ENCODE peak calls at places on chromosomes 6 and 20, in nine cellular contexts. One of them, this sample, is unnamed.

GRCh38 chr6:48835421-48835958 is 627.6 kb downstream of the MMUT start:
- DNase-seq in cardiac muscle cell: peak; percentile 50
- DNase-seq in heart right ventricle: no peak
- DNase-seq in CD8-positive, alpha-beta T cell: no peak
- DNase-seq in testis: no peak
- DNase-seq in A549: no peak
- DNase-seq in tibial artery: no peak
- DNase-seq in pancreas: no peak
- DNase-seq in MM.1S: no peak
- DNase-seq in this sample: no peak

GRCh38 chr20:35254448-35254999 is 23.4 kb downstream of the MMP24OS start:
- DNase-seq in MM.1S: no peak
- DNase-seq in CD8-positive, alpha-beta T cell: no peak
- DNase-seq in heart right ventricle: no peak
- DNase-seq in cardiac muscle cell: no peak
- DNase-seq in A549: no peak
- DNase-seq in testis: no peak
- DNase-seq in tibial artery: no peak
- DNase-seq in pancreas: no peak
- DNase-seq in this sample: no peak

GRCh38 chr20:7147220-7147601 is 379.7 kb downstream of the BMP2 start:
- DNase-seq in tibial artery: no peak
- DNase-seq in MM.1S: no peak
- DNase-seq in testis: no peak
- DNase-seq in heart right ventricle: no peak
- DNase-seq in cardiac muscle cell: no peak
- DNase-seq in CD8-positive, alpha-beta T cell: no peak
- DNase-seq in pancreas: no peak
- DNase-seq in A549: no peak
- DNase-seq in this sample: no peak

GRCh38 chr6:160733045-160733646 is 31.1 kb downstream of the PLG start:
- DNase-seq in A549: peak; percentile 7
- DNase-seq in CD8-positive, alpha-beta T cell: no peak
- DNase-seq in tibial artery: no peak
- DNase-seq in testis: peak; percentile 57
- DNase-seq in cardiac muscle cell: peak; percentile 71
- DNase-seq in pancreas: no peak
- DNase-seq in MM.1S: peak; percentile 23
- DNase-seq in heart right ventricle: no peak
- DNase-seq in this sample: no peak

GRCh38 chr6:12343122-12343439 is 52.9 kb downstream of the EDN1 start:
- DNase-seq in MM.1S: no peak
- DNase-seq in heart right ventricle: no peak
- DNase-seq in A549: no peak
- DNase-seq in testis: no peak
- DNase-seq in pancreas: no peak
- DNase-seq in CD8-positive, alpha-beta T cell: no peak
- DNase-seq in cardiac muscle cell: no peak
- DNase-seq in tibial artery: no peak
- DNase-seq in this sample: no peak

GRCh38 chr20:10644458-10645204 is 29.2 kb downstream of the JAG1 start:
- DNase-seq in cardiac muscle cell: no peak
- DNase-seq in MM.1S: peak; percentile 46
- DNase-seq in A549: no peak
- DNase-seq in tibial artery: peak; percentile 16
- DNase-seq in heart right ventricle: no peak
- DNase-seq in CD8-positive, alpha-beta T cell: no peak
- DNase-seq in testis: no peak
- DNase-seq in pancreas: no peak
- DNase-seq in this sample: no peak

GRCh38 chr6:122289721-122290501 is 109.5 kb upstream of the HSF2 start:
- DNase-seq in A549: no peak
- DNase-seq in MM.1S: no peak
- DNase-seq in pancreas: no peak
- DNase-seq in CD8-positive, alpha-beta T cell: no peak
- DNase-seq in tibial artery: no peak
- DNase-seq in cardiac muscle cell: peak; percentile 7
- DNase-seq in testis: no peak
- DNase-seq in heart right ventricle: no peak
- DNase-seq in this sample: no peak

GRCh38 chr6:101398716-101399626 is 5.5 kb downstream of the GRIK2 start:
- DNase-seq in MM.1S: no peak
- DNase-seq in A549: no peak
- DNase-seq in heart right ventricle: no peak
- DNase-seq in pancreas: no peak
- DNase-seq in cardiac muscle cell: no peak
- DNase-seq in testis: no peak
- DNase-seq in tibial artery: no peak
- DNase-seq in CD8-positive, alpha-beta T cell: no peak
- DNase-seq in this sample: no peak

GRCh38 chr6:106790935-106791334 is 161.6 kb downstream of the QRSL1 start:
- DNase-seq in tibial artery: no peak
- DNase-seq in MM.1S: no peak
- DNase-seq in heart right ventricle: no peak
- DNase-seq in CD8-positive, alpha-beta T cell: no peak
- DNase-seq in pancreas: no peak
- DNase-seq in cardiac muscle cell: no peak
- DNase-seq in A549: no peak
- DNase-seq in testis: no peak
- DNase-seq in this sample: no peak

GRCh38 chr20:17643531-17644188 is 38.4 kb downstream of the RRBP1 start:
- DNase-seq in testis: no peak
- DNase-seq in cardiac muscle cell: no peak
- DNase-seq in A549: no peak
- DNase-seq in CD8-positive, alpha-beta T cell: no peak
- DNase-seq in pancreas: no peak
- DNase-seq in heart right ventricle: no peak
- DNase-seq in MM.1S: no peak
- DNase-seq in tibial artery: no peak
- DNase-seq in this sample: peak; percentile 18

GRCh38 chr6:113598786-113599185 is 258.4 kb upstream of the MARCKS start:
- DNase-seq in A549: no peak
- DNase-seq in MM.1S: no peak
- DNase-seq in pancreas: no peak
- DNase-seq in heart right ventricle: no peak
- DNase-seq in CD8-positive, alpha-beta T cell: no peak
- DNase-seq in testis: no peak
- DNase-seq in tibial artery: no peak
- DNase-seq in cardiac muscle cell: no peak
- DNase-seq in this sample: no peak

GRCh38 chr20:50646483-50646996 is 44.8 kb downstream of the RIPOR3 start:
- DNase-seq in testis: no peak
- DNase-seq in CD8-positive, alpha-beta T cell: no peak
- DNase-seq in cardiac muscle cell: peak; percentile 78
- DNase-seq in tibial artery: no peak
- DNase-seq in MM.1S: no peak
- DNase-seq in pancreas: no peak
- DNase-seq in heart right ventricle: no peak
- DNase-seq in A549: no peak
- DNase-seq in this sample: no peak

GRCh38 chr20:21618697-21619421 is 86.6 kb upstream of the PAX1 start:
- DNase-seq in tibial artery: no peak
- DNase-seq in A549: no peak
- DNase-seq in CD8-positive, alpha-beta T cell: no peak
- DNase-seq in pancreas: no peak
- DNase-seq in heart right ventricle: no peak
- DNase-seq in cardiac muscle cell: no peak
- DNase-seq in testis: no peak
- DNase-seq in MM.1S: peak; percentile 89
- DNase-seq in this sample: no peak

GRCh38 chr20:48823960-48824497 is 3.8 kb downstream of the PREX1 start:
- DNase-seq in heart right ventricle: no peak
- DNase-seq in MM.1S: no peak
- DNase-seq in pancreas: no peak
- DNase-seq in tibial artery: no peak
- DNase-seq in A549: no peak
- DNase-seq in cardiac muscle cell: peak; percentile 64
- DNase-seq in testis: no peak
- DNase-seq in CD8-positive, alpha-beta T cell: no peak
- DNase-seq in this sample: no peak

GRCh38 chr20:46364670-46365482 is 41.5 kb downstream of the ELMO2 start:
- DNase-seq in MM.1S: no peak
- DNase-seq in cardiac muscle cell: no peak
- DNase-seq in CD8-positive, alpha-beta T cell: no peak
- DNase-seq in A549: no peak
- DNase-seq in pancreas: no peak
- DNase-seq in tibial artery: no peak
- DNase-seq in testis: no peak
- DNase-seq in heart right ventricle: no peak
- DNase-seq in this sample: no peak

GRCh38 chr20:44956410-44956809 is 3.8 kb downstream of the TOMM34 start:
- DNase-seq in cardiac muscle cell: no peak
- DNase-seq in A549: no peak
- DNase-seq in pancreas: no peak
- DNase-seq in tibial artery: no peak
- DNase-seq in CD8-positive, alpha-beta T cell: no peak
- DNase-seq in heart right ventricle: no peak
- DNase-seq in MM.1S: no peak
- DNase-seq in testis: no peak
- DNase-seq in this sample: no peak

GRCh38 chr6:44004136-44004535 is 123.1 kb downstream of the MRPL14 start:
- DNase-seq in testis: no peak
- DNase-seq in heart right ventricle: no peak
- DNase-seq in pancreas: no peak
- DNase-seq in tibial artery: no peak
- DNase-seq in cardiac muscle cell: no peak
- DNase-seq in MM.1S: no peak
- DNase-seq in A549: no peak
- DNase-seq in CD8-positive, alpha-beta T cell: no peak
- DNase-seq in this sample: no peak

GRCh38 chr6:44001318-44001868 is 125.9 kb downstream of the MRPL14 start:
- DNase-seq in cardiac muscle cell: peak; percentile 44
- DNase-seq in heart right ventricle: no peak
- DNase-seq in tibial artery: no peak
- DNase-seq in CD8-positive, alpha-beta T cell: no peak
- DNase-seq in pancreas: peak; percentile 4
- DNase-seq in MM.1S: no peak
- DNase-seq in testis: no peak
- DNase-seq in A549: no peak
- DNase-seq in this sample: peak; percentile 85

GRCh38 chr6:44002071-44002590 is 125.1 kb downstream of the MRPL14 start:
- DNase-seq in CD8-positive, alpha-beta T cell: no peak
- DNase-seq in tibial artery: no peak
- DNase-seq in heart right ventricle: no peak
- DNase-seq in testis: no peak
- DNase-seq in MM.1S: no peak
- DNase-seq in cardiac muscle cell: peak; percentile 32
- DNase-seq in A549: no peak
- DNase-seq in pancreas: peak; percentile 67
- DNase-seq in this sample: peak; percentile 75

GRCh38 chr6:44003345-44004061 is 123.7 kb downstream of the MRPL14 start:
- DNase-seq in MM.1S: peak; percentile 29
- DNase-seq in pancreas: peak; percentile 59
- DNase-seq in tibial artery: no peak
- DNase-seq in CD8-positive, alpha-beta T cell: no peak
- DNase-seq in cardiac muscle cell: no peak
- DNase-seq in heart right ventricle: no peak
- DNase-seq in A549: no peak
- DNase-seq in testis: no peak
- DNase-seq in this sample: peak; percentile 61

DNA sequence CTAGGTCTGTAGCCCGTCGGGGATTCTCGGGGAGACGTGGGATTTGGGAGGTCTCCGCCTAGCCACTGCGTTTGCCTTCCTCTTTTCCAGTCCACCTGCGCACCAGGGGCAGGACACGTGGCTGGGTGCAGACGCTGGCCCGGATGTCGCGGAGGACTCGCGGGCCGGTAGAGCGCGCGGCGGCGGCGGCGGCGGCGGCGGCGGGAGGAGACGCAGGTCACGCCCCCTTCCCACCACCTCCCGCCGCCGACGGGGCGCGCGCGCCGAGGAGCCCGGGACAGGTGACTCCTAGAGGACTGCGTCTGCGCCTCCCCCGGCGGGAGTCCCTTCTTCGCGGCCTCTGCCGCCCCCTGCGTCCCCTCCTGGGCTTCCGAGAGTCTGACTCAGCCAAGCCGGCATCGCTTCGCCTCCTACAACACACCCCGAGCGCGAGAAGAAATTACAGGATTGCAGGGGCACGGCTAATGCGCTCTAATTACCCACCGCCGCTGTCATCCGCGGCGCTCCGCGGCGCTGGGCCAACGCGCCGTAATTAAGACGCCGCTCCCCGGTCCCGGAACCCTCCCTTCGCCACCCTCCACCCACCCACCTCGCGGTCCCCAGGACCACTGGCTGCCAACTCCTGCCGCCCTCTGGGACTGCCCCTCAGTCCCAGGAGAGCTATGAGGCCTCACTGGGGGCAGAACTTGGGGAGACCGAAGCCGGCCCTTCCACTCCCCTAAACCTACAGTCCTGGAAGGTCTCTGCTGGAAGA is 124.5 kb downstream of the MRPL14 start:
- DNase-seq in heart right ventricle: peak; percentile 64
- DNase-seq in testis: peak; percentile 49
- DNase-seq in cardiac muscle cell: peak; percentile 49
- DNase-seq in CD8-positive, alpha-beta T cell: peak; percentile 66
- DNase-seq in pancreas: peak; percentile 81
- DNase-seq in A549: peak; percentile 55
- DNase-seq in MM.1S: peak; percentile 65
- DNase-seq in tibial artery: no peak
- DNase-seq in this sample: peak; percentile 81
- TF ChIP-seq CTCF in heart right ventricle: no peak
- TF ChIP-seq CTCF in testis: no peak
- TF ChIP-seq CTCF in cardiac muscle cell: peak; percentile 10
- TF ChIP-seq CTCF in CD8-positive, alpha-beta T cell: no peak
- TF ChIP-seq CTCF in pancreas: no peak
- TF ChIP-seq CTCF in A549: no peak
- TF ChIP-seq CTCF in MM.1S: peak; percentile 24
- TF ChIP-seq CTCF in tibial artery: no peak
- TF ChIP-seq CTCF in this sample: no peak

GRCh38 chr20:47566269-47566668 is 64.6 kb downstream of the NCOA3 start:
- DNase-seq in CD8-positive, alpha-beta T cell: no peak
- DNase-seq in pancreas: no peak
- DNase-seq in cardiac muscle cell: no peak
- DNase-seq in tibial artery: no peak
- DNase-seq in testis: no peak
- DNase-seq in MM.1S: no peak
- DNase-seq in A549: no peak
- DNase-seq in heart right ventricle: no peak
- DNase-seq in this sample: no peak
- H3K9me3 ChIP-seq in CD8-positive, alpha-beta T cell: no peaks in the 10 kb centered on the region
- H3K9me3 ChIP-seq in pancreas: no peaks in the 10 kb centered on the region
- H3K9me3 ChIP-seq in cardiac muscle cell: no peaks in the 10 kb centered on the region
- H3K9me3 ChIP-seq in tibial artery: no peaks in the 10 kb centered on the region
- H3K9me3 ChIP-seq in testis: no peaks in the 10 kb centered on the region
- H3K9me3 ChIP-seq in MM.1S: no peaks in the 10 kb centered on the region
- H3K9me3 ChIP-seq in A549: peaks cover under 1% of the 10 kb centered on the region
- H3K9me3 ChIP-seq in heart right ventricle: peaks cover 5% of the 10 kb centered on the region
- H3K9me3 ChIP-seq in this sample: no peaks in the 10 kb centered on the region

GRCh38 chr6:170147832-170148708 is 142.8 kb downstream of the DLL1 start:
- DNase-seq in CD8-positive, alpha-beta T cell: peak; percentile 83
- DNase-seq in cardiac muscle cell: no peak
- DNase-seq in testis: no peak
- DNase-seq in MM.1S: no peak
- DNase-seq in tibial artery: no peak
- DNase-seq in A549: no peak
- DNase-seq in heart right ventricle: no peak
- DNase-seq in pancreas: no peak
- DNase-seq in this sample: no peak
- H3K27ac ChIP-seq in CD8-positive, alpha-beta T cell: peak overlapping the region; percentile 54
- H3K27ac ChIP-seq in cardiac muscle cell: no peak overlapping the region
- H3K27ac ChIP-seq in testis: no peak overlapping the region
- H3K27ac ChIP-seq in MM.1S: no peak overlapping the region
- H3K27ac ChIP-seq in tibial artery: no peak overlapping the region
- H3K27ac ChIP-seq in A549: no peak overlapping the region
- H3K27ac ChIP-seq in heart right ventricle: no peak overlapping the region
- H3K27ac ChIP-seq in pancreas: no peak overlapping the region
- H3K27ac ChIP-seq in this sample: peak overlapping the region; percentile 13

GRCh38 chr20:16477632-16478031 is 95.6 kb downstream of the KIF16B start:
- DNase-seq in heart right ventricle: no peak
- DNase-seq in cardiac muscle cell: no peak
- DNase-seq in tibial artery: no peak
- DNase-seq in CD8-positive, alpha-beta T cell: no peak
- DNase-seq in A549: no peak
- DNase-seq in MM.1S: no peak
- DNase-seq in pancreas: no peak
- DNase-seq in testis: no peak
- DNase-seq in this sample: no peak
- TF ChIP-seq CTCF in heart right ventricle: no peak
- TF ChIP-seq CTCF in cardiac muscle cell: no peak
- TF ChIP-seq CTCF in tibial artery: no peak
- TF ChIP-seq CTCF in CD8-positive, alpha-beta T cell: no peak
- TF ChIP-seq CTCF in A549: no peak
- TF ChIP-seq CTCF in MM.1S: no peak
- TF ChIP-seq CTCF in pancreas: no peak
- TF ChIP-seq CTCF in testis: no peak
- TF ChIP-seq CTCF in this sample: no peak

This sample was measured in upper lobe of right lung.